ENCODE peak calls at places on chromosomes 16 and 17, in seven cellular contexts. One of them, this sample, is unnamed.

GRCh38 chr16:56140645-56141044 is 50.6 kb upstream of the GNAO1 start:
- DNase-seq in endodermal cell: no peak
- DNase-seq in SK-N-DZ: no peak
- DNase-seq in NCI-H1092 treated with DMSO at 0.1 percent for 48 hours: no peak
- DNase-seq in retina: no peak
- DNase-seq in A673: no peak
- DNase-seq in kidney epithelial cell: no peak
- DNase-seq in this sample: no peak

GRCh38 chr17:41710472-41711090 is 1.6 kb upstream of the GAST start:
- DNase-seq in kidney epithelial cell: peak; percentile 81
- DNase-seq in A673: peak; percentile 34
- DNase-seq in SK-N-DZ: peak; percentile 74
- DNase-seq in endodermal cell: no peak
- DNase-seq in NCI-H1092 treated with DMSO at 0.1 percent for 48 hours: peak; percentile 14
- DNase-seq in retina: peak; percentile 70
- DNase-seq in this sample: peak; percentile 27

GRCh38 chr16:82091225-82091624 is 56.2 kb downstream of the HSD17B2 start:
- DNase-seq in endodermal cell: no peak
- DNase-seq in SK-N-DZ: no peak
- DNase-seq in A673: no peak
- DNase-seq in NCI-H1092 treated with DMSO at 0.1 percent for 48 hours: no peak
- DNase-seq in retina: no peak
- DNase-seq in kidney epithelial cell: no peak
- DNase-seq in this sample: no peak

GRCh38 chr17:59848778-59849177 is 44.0 kb downstream of the TUBD1 start:
- DNase-seq in NCI-H1092 treated with DMSO at 0.1 percent for 48 hours: no peak
- DNase-seq in endodermal cell: no peak
- DNase-seq in SK-N-DZ: no peak
- DNase-seq in A673: no peak
- DNase-seq in kidney epithelial cell: peak; percentile 72
- DNase-seq in retina: no peak
- DNase-seq in this sample: no peak

GRCh38 chr16:1612320-1613111 is at the start of gene CRAMP1:
- DNase-seq in NCI-H1092 treated with DMSO at 0.1 percent for 48 hours: no peak
- DNase-seq in SK-N-DZ: no peak
- DNase-seq in kidney epithelial cell: no peak
- DNase-seq in A673: peak; percentile 33
- DNase-seq in retina: peak; percentile 21
- DNase-seq in endodermal cell: peak; percentile 65
- DNase-seq in this sample: no peak

GRCh38 chr17:83057397-83057761 is 22.0 kb upstream of the METRNL start:
- DNase-seq in A673: no peak
- DNase-seq in kidney epithelial cell: no peak
- DNase-seq in endodermal cell: peak; percentile 42
- DNase-seq in SK-N-DZ: no peak
- DNase-seq in NCI-H1092 treated with DMSO at 0.1 percent for 48 hours: no peak
- DNase-seq in retina: no peak
- DNase-seq in this sample: no peak

GRCh38 chr16:31700200-31700529 is 172.5 kb downstream of the AHSP start:
- DNase-seq in endodermal cell: no peak
- DNase-seq in kidney epithelial cell: no peak
- DNase-seq in A673: no peak
- DNase-seq in NCI-H1092 treated with DMSO at 0.1 percent for 48 hours: peak; percentile 86
- DNase-seq in retina: no peak
- DNase-seq in SK-N-DZ: no peak
- DNase-seq in this sample: peak; percentile 86

GRCh38 chr17:73757324-73757942 is 113.2 kb upstream of the SDK2 start:
- DNase-seq in kidney epithelial cell: no peak
- DNase-seq in endodermal cell: no peak
- DNase-seq in A673: no peak
- DNase-seq in retina: no peak
- DNase-seq in NCI-H1092 treated with DMSO at 0.1 percent for 48 hours: peak; percentile 95
- DNase-seq in SK-N-DZ: no peak
- DNase-seq in this sample: peak; percentile 87

GRCh38 chr17:71440513-71440912 is 680.3 kb upstream of the SOX9 start:
- DNase-seq in SK-N-DZ: no peak
- DNase-seq in retina: no peak
- DNase-seq in kidney epithelial cell: no peak
- DNase-seq in A673: no peak
- DNase-seq in NCI-H1092 treated with DMSO at 0.1 percent for 48 hours: no peak
- DNase-seq in endodermal cell: no peak
- DNase-seq in this sample: no peak

GRCh38 chr17:1484586-1485310 is 7.7 kb downstream of the MYO1C start:
- DNase-seq in endodermal cell: peak; percentile 91
- DNase-seq in NCI-H1092 treated with DMSO at 0.1 percent for 48 hours: no peak
- DNase-seq in SK-N-DZ: peak; percentile 65
- DNase-seq in retina: peak; percentile 63
- DNase-seq in A673: peak; percentile 83
- DNase-seq in kidney epithelial cell: no peak
- DNase-seq in this sample: no peak

GRCh38 chr17:13272296-13272695 is 254.5 kb upstream of the ELAC2 start:
- DNase-seq in kidney epithelial cell: no peak
- DNase-seq in endodermal cell: no peak
- DNase-seq in retina: no peak
- DNase-seq in NCI-H1092 treated with DMSO at 0.1 percent for 48 hours: no peak
- DNase-seq in A673: no peak
- DNase-seq in SK-N-DZ: no peak
- DNase-seq in this sample: no peak

GRCh38 chr16:48378276-48378675 is 6.9 kb downstream of the SIAH1 start:
- DNase-seq in A673: no peak
- DNase-seq in NCI-H1092 treated with DMSO at 0.1 percent for 48 hours: no peak
- DNase-seq in kidney epithelial cell: no peak
- DNase-seq in SK-N-DZ: no peak
- DNase-seq in retina: no peak
- DNase-seq in endodermal cell: no peak
- DNase-seq in this sample: no peak

This sample was measured in NCI-H2081.